ENCODE peak calls at places on chromosomes 7 and 10, in five cellular contexts. One of them, this sample, is unnamed.

GRCh38 chr7:79968894-79969293 is 165.7 kb upstream of the GNAI1 start:
- DNase-seq in CD8-positive, alpha-beta T cell: no peak
- DNase-seq in colonic mucosa: no peak
- DNase-seq in heart right ventricle: no peak
- DNase-seq in cardiac fibroblast: no peak
- DNase-seq in this sample: no peak

GRCh38 chr7:55572378-55573233 is at the start of gene VOPP1:
- DNase-seq in CD8-positive, alpha-beta T cell: peak; percentile 55
- DNase-seq in colonic mucosa: peak; percentile 70
- DNase-seq in heart right ventricle: peak; percentile 76
- DNase-seq in cardiac fibroblast: peak; percentile 73
- DNase-seq in this sample: no peak

GRCh38 chr10:380313-380955 is 245.2 kb downstream of the ZMYND11 start:
- DNase-seq in CD8-positive, alpha-beta T cell: no peak
- DNase-seq in colonic mucosa: no peak
- DNase-seq in heart right ventricle: no peak
- DNase-seq in cardiac fibroblast: peak; percentile 17
- DNase-seq in this sample: no peak

GRCh38 chr7:81014266-81014665 is 95.4 kb upstream of the SEMA3C start:
- DNase-seq in CD8-positive, alpha-beta T cell: no peak
- DNase-seq in colonic mucosa: no peak
- DNase-seq in heart right ventricle: no peak
- DNase-seq in cardiac fibroblast: no peak
- DNase-seq in this sample: no peak

GRCh38 chr7:81484266-81484665 is 285.6 kb downstream of the HGF start:
- DNase-seq in CD8-positive, alpha-beta T cell: no peak
- DNase-seq in colonic mucosa: no peak
- DNase-seq in heart right ventricle: peak; percentile 30
- DNase-seq in cardiac fibroblast: peak; percentile 91
- DNase-seq in this sample: no peak

GRCh38 chr10:124356706-124357582 is 61.8 kb downstream of the OAT start:
- DNase-seq in CD8-positive, alpha-beta T cell: no peak
- DNase-seq in colonic mucosa: no peak
- DNase-seq in heart right ventricle: no peak
- DNase-seq in cardiac fibroblast: no peak
- DNase-seq in this sample: no peak

GRCh38 chr10:104368406-104368805 is 14.8 kb downstream of the CFAP58 start:
- DNase-seq in CD8-positive, alpha-beta T cell: no peak
- DNase-seq in colonic mucosa: no peak
- DNase-seq in heart right ventricle: no peak
- DNase-seq in cardiac fibroblast: no peak
- DNase-seq in this sample: no peak

GRCh38 chr7:75885011-75885410 is 6.2 kb downstream of the RHBDD2 start:
- DNase-seq in CD8-positive, alpha-beta T cell: no peak
- DNase-seq in colonic mucosa: no peak
- DNase-seq in heart right ventricle: no peak
- DNase-seq in cardiac fibroblast: no peak
- DNase-seq in this sample: no peak

GRCh38 chr10:4127518-4128315 is 342.7 kb upstream of the KLF6 start:
- DNase-seq in CD8-positive, alpha-beta T cell: no peak
- DNase-seq in colonic mucosa: peak; percentile 62
- DNase-seq in heart right ventricle: no peak
- DNase-seq in cardiac fibroblast: no peak
- DNase-seq in this sample: no peak

GRCh38 chr7:1850111-1850975 is 180.3 kb downstream of the ELFN1 start:
- DNase-seq in CD8-positive, alpha-beta T cell: no peak
- DNase-seq in colonic mucosa: no peak
- DNase-seq in heart right ventricle: peak; percentile 6
- DNase-seq in cardiac fibroblast: no peak
- DNase-seq in this sample: no peak

GRCh38 chr7:47664650-47665049 is 82.7 kb upstream of the TNS3 start:
- DNase-seq in CD8-positive, alpha-beta T cell: no peak
- DNase-seq in colonic mucosa: no peak
- DNase-seq in heart right ventricle: no peak
- DNase-seq in cardiac fibroblast: no peak
- DNase-seq in this sample: peak; percentile 94

GRCh38 chr7:157224627-157225026 is 85.9 kb downstream of the UBE3C start:
- DNase-seq in CD8-positive, alpha-beta T cell: no peak
- DNase-seq in colonic mucosa: no peak
- DNase-seq in heart right ventricle: no peak
- DNase-seq in cardiac fibroblast: peak; percentile 62
- DNase-seq in this sample: no peak

GRCh38 chr7:94123136-94123535 is 119.0 kb upstream of the BET1 start:
- DNase-seq in CD8-positive, alpha-beta T cell: no peak
- DNase-seq in colonic mucosa: no peak
- DNase-seq in heart right ventricle: no peak
- DNase-seq in cardiac fibroblast: no peak
- DNase-seq in this sample: no peak

GRCh38 chr7:82953324-82954027 is 209.2 kb downstream of the PCLO start:
- DNase-seq in CD8-positive, alpha-beta T cell: no peak
- DNase-seq in colonic mucosa: no peak
- DNase-seq in heart right ventricle: no peak
- DNase-seq in cardiac fibroblast: no peak
- DNase-seq in this sample: no peak

GRCh38 chr10:110081914-110082313 is 74.1 kb downstream of the ADD3 start:
- DNase-seq in CD8-positive, alpha-beta T cell: no peak
- DNase-seq in colonic mucosa: no peak
- DNase-seq in heart right ventricle: peak; percentile 19
- DNase-seq in cardiac fibroblast: peak; percentile 88
- DNase-seq in this sample: no peak

GRCh38 chr10:53010362-53010907 is 237.9 kb upstream of the MBL2 start:
- DNase-seq in CD8-positive, alpha-beta T cell: no peak
- DNase-seq in colonic mucosa: no peak
- DNase-seq in heart right ventricle: no peak
- DNase-seq in cardiac fibroblast: no peak
- DNase-seq in this sample: no peak

GRCh38 chr7:18685961-18686360 is 190.4 kb downstream of the HDAC9 start:
- DNase-seq in CD8-positive, alpha-beta T cell: no peak
- DNase-seq in colonic mucosa: no peak
- DNase-seq in heart right ventricle: no peak
- DNase-seq in cardiac fibroblast: no peak
- DNase-seq in this sample: no peak

GRCh38 chr10:3460420-3461128 is 288.0 kb upstream of the PITRM1 start:
- DNase-seq in CD8-positive, alpha-beta T cell: no peak
- DNase-seq in colonic mucosa: no peak
- DNase-seq in heart right ventricle: no peak
- DNase-seq in cardiac fibroblast: no peak
- DNase-seq in this sample: no peak

GRCh38 chr10:93495654-93496321 is 624 bp upstream of the CEP55 start:
- DNase-seq in CD8-positive, alpha-beta T cell: no peak
- DNase-seq in colonic mucosa: peak; percentile 65
- DNase-seq in heart right ventricle: no peak
- DNase-seq in cardiac fibroblast: peak; percentile 52
- DNase-seq in this sample: no peak

GRCh38 chr7:3434611-3435010 is 133.6 kb downstream of the SDK1 start:
- DNase-seq in CD8-positive, alpha-beta T cell: no peak
- DNase-seq in colonic mucosa: no peak
- DNase-seq in heart right ventricle: no peak
- DNase-seq in cardiac fibroblast: no peak
- DNase-seq in this sample: no peak

GRCh38 chr10:98344589-98345038 is 70.4 kb downstream of the PYROXD2 start:
- DNase-seq in CD8-positive, alpha-beta T cell: no peak
- DNase-seq in colonic mucosa: peak; percentile 61
- DNase-seq in heart right ventricle: peak; percentile 83
- DNase-seq in cardiac fibroblast: peak; percentile 98
- DNase-seq in this sample: no peak

GRCh38 chr10:115857856-115858255 is 415.1 kb downstream of the GFRA1 start:
- DNase-seq in CD8-positive, alpha-beta T cell: no peak
- DNase-seq in colonic mucosa: no peak
- DNase-seq in heart right ventricle: no peak
- DNase-seq in cardiac fibroblast: peak; percentile 5
- DNase-seq in this sample: peak; percentile 75

GRCh38 chr10:112278871-112279270 is 4.3 kb upstream of the TECTB start:
- DNase-seq in CD8-positive, alpha-beta T cell: no peak
- DNase-seq in colonic mucosa: no peak
- DNase-seq in heart right ventricle: no peak
- DNase-seq in cardiac fibroblast: no peak
- DNase-seq in this sample: no peak

GRCh38 chr10:1486841-1487240 is 250.5 kb downstream of the ADARB2 start:
- DNase-seq in CD8-positive, alpha-beta T cell: no peak
- DNase-seq in colonic mucosa: no peak
- DNase-seq in heart right ventricle: no peak
- DNase-seq in cardiac fibroblast: no peak
- DNase-seq in this sample: no peak

GRCh38 chr7:23074443-23075244 is 30.9 kb upstream of the KLHL7 start:
- DNase-seq in CD8-positive, alpha-beta T cell: no peak
- DNase-seq in colonic mucosa: no peak
- DNase-seq in heart right ventricle: no peak
- DNase-seq in cardiac fibroblast: no peak
- DNase-seq in this sample: no peak

GRCh38 chr10:43140414-43140813 is 2.2 kb downstream of the CSGALNACT2 start:
- DNase-seq in CD8-positive, alpha-beta T cell: no peak
- DNase-seq in colonic mucosa: no peak
- DNase-seq in heart right ventricle: no peak
- DNase-seq in cardiac fibroblast: peak; percentile 72
- DNase-seq in this sample: peak; percentile 64

GRCh38 chr7:82293467-82293866 is 150.1 kb downstream of the CACNA2D1 start:
- DNase-seq in CD8-positive, alpha-beta T cell: no peak
- DNase-seq in colonic mucosa: no peak
- DNase-seq in heart right ventricle: no peak
- DNase-seq in cardiac fibroblast: no peak
- DNase-seq in this sample: no peak

GRCh38 chr7:84085147-84085546 is 109.4 kb downstream of the SEMA3A start:
- DNase-seq in CD8-positive, alpha-beta T cell: no peak
- DNase-seq in colonic mucosa: no peak
- DNase-seq in heart right ventricle: no peak
- DNase-seq in cardiac fibroblast: peak; percentile 37
- DNase-seq in this sample: no peak

GRCh38 chr7:70574970-70575799 is 556.8 kb upstream of the GALNT17 start:
- DNase-seq in CD8-positive, alpha-beta T cell: no peak
- DNase-seq in colonic mucosa: no peak
- DNase-seq in heart right ventricle: no peak
- DNase-seq in cardiac fibroblast: no peak
- DNase-seq in this sample: no peak

GRCh38 chr10:37576154-37576553 is 281.3 kb downstream of the ZNF248 start:
- DNase-seq in CD8-positive, alpha-beta T cell: no peak
- DNase-seq in colonic mucosa: no peak
- DNase-seq in heart right ventricle: no peak
- DNase-seq in cardiac fibroblast: no peak
- DNase-seq in this sample: no peak

GRCh38 chr10:21278491-21279216 is 246.8 kb downstream of the SKIDA1 start:
- DNase-seq in CD8-positive, alpha-beta T cell: peak; percentile 53
- DNase-seq in colonic mucosa: peak; percentile 93
- DNase-seq in heart right ventricle: peak; percentile 93
- DNase-seq in cardiac fibroblast: peak; percentile 97
- DNase-seq in this sample: no peak

GRCh38 chr10:690227-691161 is 1.0 kb upstream of the DIP2C start:
- DNase-seq in CD8-positive, alpha-beta T cell: no peak
- DNase-seq in colonic mucosa: no peak
- DNase-seq in heart right ventricle: no peak
- DNase-seq in cardiac fibroblast: no peak
- DNase-seq in this sample: no peak

GRCh38 chr7:106039486-106040060 is 72.5 kb downstream of the SYPL1 start:
- DNase-seq in CD8-positive, alpha-beta T cell: no peak
- DNase-seq in colonic mucosa: no peak
- DNase-seq in heart right ventricle: no peak
- DNase-seq in cardiac fibroblast: peak; percentile 81
- DNase-seq in this sample: no peak
- TF ChIP-seq CTCF in CD8-positive, alpha-beta T cell: no peak
- TF ChIP-seq CTCF in colonic mucosa: no peak
- TF ChIP-seq CTCF in heart right ventricle: no peak
- TF ChIP-seq CTCF in cardiac fibroblast: no peak
- TF ChIP-seq CTCF in this sample: no peak

DNA sequence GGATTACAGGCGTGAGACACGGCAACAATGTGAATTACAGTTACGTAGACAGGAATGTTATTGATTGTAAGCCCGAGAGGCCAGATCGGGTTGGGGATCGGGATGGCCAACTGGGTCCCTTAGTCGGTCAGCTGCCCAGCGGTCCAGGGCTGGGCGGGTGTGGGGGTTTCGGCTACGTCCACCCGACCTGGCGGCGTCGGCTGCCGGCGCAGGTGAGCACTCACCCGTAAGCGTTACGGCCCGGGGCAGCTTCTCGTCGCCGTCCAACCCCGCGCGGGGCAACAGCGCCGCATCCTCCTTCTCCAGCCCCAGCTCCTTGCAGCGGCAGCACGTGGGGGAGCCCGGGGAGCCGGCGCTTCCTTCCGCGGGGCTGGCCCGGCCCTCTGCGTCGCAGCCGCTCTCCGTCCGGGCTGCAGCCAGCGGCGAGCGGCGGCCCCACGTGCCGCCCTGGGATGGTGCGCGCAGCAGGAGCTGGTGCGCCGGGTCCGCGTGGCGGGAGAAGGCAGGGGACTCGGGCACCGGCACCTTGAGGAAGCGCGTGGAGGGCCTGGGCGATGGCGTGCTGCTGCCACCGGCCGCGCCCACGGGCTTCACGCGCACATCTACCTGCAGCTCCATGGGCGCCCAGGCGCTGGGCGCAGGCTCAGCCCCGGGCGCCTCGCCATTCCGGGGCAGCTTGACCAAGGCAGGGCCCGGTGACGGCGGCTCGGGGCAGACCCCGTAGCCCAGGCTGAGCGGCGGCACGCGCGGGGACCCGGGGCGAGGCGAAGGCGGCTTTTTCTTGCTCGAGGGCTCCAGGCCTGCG is 609 bp downstream of the KLRG2 start:
- DNase-seq in CD8-positive, alpha-beta T cell: no peak
- DNase-seq in colonic mucosa: peak; percentile 21
- DNase-seq in heart right ventricle: no peak
- DNase-seq in cardiac fibroblast: peak; percentile 20
- DNase-seq in this sample: no peak
- H3K4me3 ChIP-seq in CD8-positive, alpha-beta T cell: peak overlapping the region; percentile 41
- H3K4me3 ChIP-seq in colonic mucosa: peak overlapping the region; percentile 42
- H3K4me3 ChIP-seq in heart right ventricle: peak overlapping the region; percentile 35
- H3K4me3 ChIP-seq in cardiac fibroblast: no peak overlapping the region
- H3K4me3 ChIP-seq in this sample: peak overlapping the region; percentile 42

GRCh38 chr7:44764665-44765578 is 16.3 kb downstream of the ZMIZ2 start:
- DNase-seq in CD8-positive, alpha-beta T cell: no peak
- DNase-seq in colonic mucosa: no peak
- DNase-seq in heart right ventricle: no peak
- DNase-seq in cardiac fibroblast: no peak
- DNase-seq in this sample: no peak
- TF ChIP-seq CTCF in CD8-positive, alpha-beta T cell: no peak
- TF ChIP-seq CTCF in colonic mucosa: no peak
- TF ChIP-seq CTCF in heart right ventricle: no peak
- TF ChIP-seq CTCF in cardiac fibroblast: no peak
- TF ChIP-seq CTCF in this sample: peak; percentile 36

DNA sequence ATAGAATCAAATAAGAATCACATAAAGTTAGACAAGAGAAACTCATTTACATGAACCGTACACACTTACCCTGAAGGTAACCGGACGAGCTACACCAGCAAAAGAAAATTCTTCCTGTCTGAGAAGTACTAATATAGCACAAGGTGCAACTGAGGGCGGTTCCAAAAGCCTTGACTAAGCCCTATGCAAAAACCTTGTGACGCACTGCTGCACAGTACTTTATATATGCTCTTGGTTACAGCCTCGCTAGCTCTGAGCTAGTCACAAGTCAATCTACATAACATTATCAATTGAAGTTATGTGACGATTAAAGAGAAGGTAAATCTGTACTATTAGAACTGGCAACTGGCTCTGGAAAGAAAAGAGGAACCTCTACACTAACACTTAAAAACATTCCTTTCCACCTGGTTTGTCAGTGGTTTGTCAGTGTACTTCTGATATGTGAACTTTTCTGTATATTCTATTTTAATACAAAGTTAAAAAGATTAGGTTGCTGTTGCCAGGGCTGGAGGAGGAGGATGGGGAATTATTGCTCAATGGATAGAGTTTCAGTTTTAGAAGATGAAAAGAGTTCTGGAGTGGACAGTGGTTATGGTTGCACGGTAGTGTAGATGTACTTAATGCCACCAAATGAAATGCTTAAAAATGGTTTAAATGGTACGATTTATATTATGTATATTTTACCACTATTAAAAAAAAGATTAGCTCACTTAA is 21.6 kb downstream of the NT5C3A start:
- DNase-seq in CD8-positive, alpha-beta T cell: peak; percentile 66
- DNase-seq in colonic mucosa: peak; percentile 85
- DNase-seq in heart right ventricle: no peak
- DNase-seq in cardiac fibroblast: peak; percentile 34
- DNase-seq in this sample: no peak
- H3K4me3 ChIP-seq in CD8-positive, alpha-beta T cell: peak overlapping the region; percentile 3
- H3K4me3 ChIP-seq in colonic mucosa: peak overlapping the region; percentile 27
- H3K4me3 ChIP-seq in heart right ventricle: peak overlapping the region; percentile 67
- H3K4me3 ChIP-seq in cardiac fibroblast: no peak overlapping the region
- H3K4me3 ChIP-seq in this sample: peak overlapping the region; percentile 40

This sample was measured in epithelial cell of proximal tubule.